ENCODE peak calls at places on chromosomes 4 and X, in five cellular contexts. One of them, this sample, is unnamed.

GRCh38 chr4:8461616-8462015 is 21.0 kb downstream of the TRMT44 start:
- DNase-seq in astrocyte: no peak
- DNase-seq in WERI-Rb-1: no peak
- DNase-seq in BJ: no peak
- DNase-seq in GM23248: no peak
- DNase-seq in this sample: no peak

GRCh38 chrX:120120223-120120622 is 4.5 kb upstream of the RHOXF1 start:
- DNase-seq in astrocyte: peak; percentile 1
- DNase-seq in WERI-Rb-1: no peak
- DNase-seq in BJ: no peak
- DNase-seq in GM23248: no peak
- DNase-seq in this sample: no peak

GRCh38 chr4:13218316-13218958 is 265.7 kb downstream of the RAB28 start:
- DNase-seq in astrocyte: peak; percentile 50
- DNase-seq in WERI-Rb-1: no peak
- DNase-seq in BJ: no peak
- DNase-seq in GM23248: no peak
- DNase-seq in this sample: no peak

GRCh38 chr4:154348657-154349056 is 142.9 kb downstream of the DCHS2 start:
- DNase-seq in astrocyte: no peak
- DNase-seq in WERI-Rb-1: no peak
- DNase-seq in BJ: no peak
- DNase-seq in GM23248: no peak
- DNase-seq in this sample: no peak

GRCh38 chr4:30769093-30769492 is 48.9 kb downstream of the PCDH7 start:
- DNase-seq in astrocyte: no peak
- DNase-seq in WERI-Rb-1: no peak
- DNase-seq in BJ: no peak
- DNase-seq in GM23248: no peak
- DNase-seq in this sample: no peak

GRCh38 chr4:142940614-142941013 is 94.5 kb upstream of the INPP4B start:
- DNase-seq in astrocyte: no peak
- DNase-seq in WERI-Rb-1: no peak
- DNase-seq in BJ: no peak
- DNase-seq in GM23248: no peak
- DNase-seq in this sample: no peak

GRCh38 chrX:21840199-21840557 is 761 bp downstream of the MBTPS2 start:
- DNase-seq in astrocyte: peak; percentile 15
- DNase-seq in WERI-Rb-1: no peak
- DNase-seq in BJ: no peak
- DNase-seq in GM23248: peak; percentile 26
- DNase-seq in this sample: no peak

GRCh38 chr4:152090543-152090942 is 329.7 kb upstream of the GATB start:
- DNase-seq in astrocyte: no peak
- DNase-seq in WERI-Rb-1: no peak
- DNase-seq in BJ: no peak
- DNase-seq in GM23248: no peak
- DNase-seq in this sample: no peak

GRCh38 chr4:88823058-88823919 is 125.7 kb upstream of the NAP1L5 start:
- DNase-seq in astrocyte: peak; percentile 97
- DNase-seq in WERI-Rb-1: peak; percentile 19
- DNase-seq in BJ: peak; percentile 69
- DNase-seq in GM23248: peak; percentile 95
- DNase-seq in this sample: peak; percentile 90

GRCh38 chr4:98689507-98690174 is 31.2 kb upstream of the TSPAN5 start:
- DNase-seq in astrocyte: no peak
- DNase-seq in WERI-Rb-1: no peak
- DNase-seq in BJ: no peak
- DNase-seq in GM23248: no peak
- DNase-seq in this sample: no peak

GRCh38 chrX:49209434-49210251 is 9.7 kb upstream of the SYP start:
- DNase-seq in astrocyte: no peak
- DNase-seq in WERI-Rb-1: peak; percentile 41
- DNase-seq in BJ: no peak
- DNase-seq in GM23248: no peak
- DNase-seq in this sample: no peak

GRCh38 chr4:26452565-26453531 is 37.4 kb downstream of the CCKAR start:
- DNase-seq in astrocyte: no peak
- DNase-seq in WERI-Rb-1: no peak
- DNase-seq in BJ: no peak
- DNase-seq in GM23248: no peak
- DNase-seq in this sample: no peak

GRCh38 chr4:172018358-172018757 is 205.2 kb downstream of the GALNTL6 start:
- DNase-seq in astrocyte: no peak
- DNase-seq in WERI-Rb-1: no peak
- DNase-seq in BJ: no peak
- DNase-seq in GM23248: no peak
- DNase-seq in this sample: no peak

GRCh38 chr4:37717575-37717974 is 31.4 kb upstream of the RELL1 start:
- DNase-seq in astrocyte: peak; percentile 63
- DNase-seq in WERI-Rb-1: no peak
- DNase-seq in BJ: no peak
- DNase-seq in GM23248: peak; percentile 93
- DNase-seq in this sample: peak; percentile 64

GRCh38 chr4:1451752-1452122 is 45.5 kb upstream of the NKX1-1 start:
- DNase-seq in astrocyte: no peak
- DNase-seq in WERI-Rb-1: no peak
- DNase-seq in BJ: no peak
- DNase-seq in GM23248: no peak
- DNase-seq in this sample: no peak

GRCh38 chr4:1449833-1450741 is 43.8 kb upstream of the NKX1-1 start:
- DNase-seq in astrocyte: no peak
- DNase-seq in WERI-Rb-1: no peak
- DNase-seq in BJ: no peak
- DNase-seq in GM23248: no peak
- DNase-seq in this sample: no peak

GRCh38 chr4:1453731-1454130 is 47.5 kb upstream of the NKX1-1 start:
- DNase-seq in astrocyte: no peak
- DNase-seq in WERI-Rb-1: no peak
- DNase-seq in BJ: no peak
- DNase-seq in GM23248: no peak
- DNase-seq in this sample: no peak

GRCh38 chr4:1451106-1451751 is 45.0 kb upstream of the NKX1-1 start:
- DNase-seq in astrocyte: no peak
- DNase-seq in WERI-Rb-1: no peak
- DNase-seq in BJ: no peak
- DNase-seq in GM23248: no peak
- DNase-seq in this sample: no peak

DNA sequence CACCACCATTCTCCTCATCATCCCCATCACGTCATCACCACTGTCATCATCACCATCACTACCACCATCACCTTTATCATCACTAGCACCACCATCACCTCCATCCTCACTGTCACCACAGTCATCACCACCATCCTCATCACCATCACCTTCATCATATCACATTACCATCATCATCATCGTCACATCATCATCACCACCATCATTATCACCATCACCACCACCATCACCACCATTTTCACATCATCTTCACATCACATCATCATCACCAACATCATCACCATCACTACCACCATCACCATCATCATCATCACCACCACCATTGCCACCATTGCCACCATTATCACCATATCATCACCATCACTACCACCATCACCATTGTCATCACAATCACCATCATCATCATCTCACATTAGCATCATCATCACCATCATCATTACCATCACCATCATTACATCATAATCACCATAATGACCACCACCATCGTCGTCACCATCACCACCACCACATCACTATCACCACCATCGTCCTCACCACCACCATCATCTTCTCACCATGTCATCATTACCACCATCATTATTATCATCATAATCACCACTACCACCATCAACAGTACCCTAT is 46.3 kb upstream of the NKX1-1 start:
- DNase-seq in astrocyte: no peak
- DNase-seq in WERI-Rb-1: no peak
- DNase-seq in BJ: no peak
- DNase-seq in GM23248: no peak
- DNase-seq in this sample: no peak
- H3K27me3 ChIP-seq in astrocyte: no peaks in the 10 kb centered on the region
- H3K27me3 ChIP-seq in WERI-Rb-1: peaks cover 44% of the 10 kb centered on the region
- H3K27me3 ChIP-seq in BJ: peaks cover 1% of the 10 kb centered on the region
- H3K27me3 ChIP-seq in GM23248: peaks cover 6% of the 10 kb centered on the region
- H3K27me3 ChIP-seq in this sample: peaks cover under 1% of the 10 kb centered on the region

GRCh38 chrX:71466979-71467523 is 65.9 kb upstream of the OGT start:
- DNase-seq in astrocyte: no peak
- DNase-seq in WERI-Rb-1: no peak
- DNase-seq in BJ: no peak
- DNase-seq in GM23248: peak; percentile 2
- DNase-seq in this sample: no peak

GRCh38 chrX:71464968-71465367 is 67.9 kb upstream of the OGT start:
- DNase-seq in astrocyte: no peak
- DNase-seq in WERI-Rb-1: no peak
- DNase-seq in BJ: no peak
- DNase-seq in GM23248: no peak
- DNase-seq in this sample: no peak
- H3K27me3 ChIP-seq in astrocyte: no peaks in the 10 kb centered on the region
- H3K27me3 ChIP-seq in WERI-Rb-1: peaks cover 6% of the 10 kb centered on the region
- H3K27me3 ChIP-seq in BJ: no peaks in the 10 kb centered on the region
- H3K27me3 ChIP-seq in GM23248: no peaks in the 10 kb centered on the region
- H3K27me3 ChIP-seq in this sample: no peaks in the 10 kb centered on the region

GRCh38 chrX:134911348-134911747 is 79.4 kb upstream of the SMIM10 start:
- DNase-seq in astrocyte: no peak
- DNase-seq in WERI-Rb-1: no peak
- DNase-seq in BJ: no peak
- DNase-seq in GM23248: no peak
- DNase-seq in this sample: no peak

GRCh38 chrX:134908235-134908834 is 82.5 kb upstream of the SMIM10 start:
- DNase-seq in astrocyte: no peak
- DNase-seq in WERI-Rb-1: no peak
- DNase-seq in BJ: no peak
- DNase-seq in GM23248: peak; percentile 54
- DNase-seq in this sample: no peak

GRCh38 chrX:134909258-134909657 is 81.5 kb upstream of the SMIM10 start:
- DNase-seq in astrocyte: no peak
- DNase-seq in WERI-Rb-1: no peak
- DNase-seq in BJ: no peak
- DNase-seq in GM23248: no peak
- DNase-seq in this sample: no peak

DNA sequence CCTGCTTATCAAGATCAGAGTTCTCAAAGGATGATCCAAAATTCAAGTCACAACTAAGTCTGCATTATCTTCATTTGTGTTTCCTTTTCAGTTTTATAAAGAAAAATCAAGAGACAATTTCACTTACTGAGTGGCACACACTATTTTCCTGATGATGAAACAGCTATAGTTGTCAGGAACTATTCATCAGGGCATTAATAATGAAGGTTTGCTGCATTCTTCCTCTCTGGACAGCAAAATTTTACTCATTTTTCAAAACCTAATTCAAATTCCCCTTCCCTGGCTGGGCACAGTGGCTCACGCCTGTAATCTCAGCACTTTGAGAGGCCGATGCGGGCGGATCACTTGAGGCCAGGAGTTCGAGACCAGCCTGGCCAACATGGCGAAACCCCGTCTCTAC is 83.5 kb upstream of the SMIM10 start:
- DNase-seq in astrocyte: no peak
- DNase-seq in WERI-Rb-1: no peak
- DNase-seq in BJ: no peak
- DNase-seq in GM23248: no peak
- DNase-seq in this sample: no peak
- H3K27me3 ChIP-seq in astrocyte: no peaks in the 10 kb centered on the region
- H3K27me3 ChIP-seq in WERI-Rb-1: peaks cover 2% of the 10 kb centered on the region
- H3K27me3 ChIP-seq in BJ: no peaks in the 10 kb centered on the region
- H3K27me3 ChIP-seq in GM23248: no peaks in the 10 kb centered on the region
- H3K27me3 ChIP-seq in this sample: no peaks in the 10 kb centered on the region

GRCh38 chr4:54227261-54228063 is 1.6 kb upstream of the PDGFRA start:
- DNase-seq in astrocyte: peak; percentile 69
- DNase-seq in WERI-Rb-1: no peak
- DNase-seq in BJ: no peak
- DNase-seq in GM23248: peak; percentile 81
- DNase-seq in this sample: no peak

GRCh38 chr4:54224960-54225670 is 4.0 kb upstream of the PDGFRA start:
- DNase-seq in astrocyte: no peak
- DNase-seq in WERI-Rb-1: no peak
- DNase-seq in BJ: no peak
- DNase-seq in GM23248: no peak
- DNase-seq in this sample: no peak

GRCh38 chr4:54225671-54226398 is 3.3 kb upstream of the PDGFRA start:
- DNase-seq in astrocyte: no peak
- DNase-seq in WERI-Rb-1: no peak
- DNase-seq in BJ: no peak
- DNase-seq in GM23248: peak; percentile 75
- DNase-seq in this sample: no peak

GRCh38 chr4:54228064-54228527 is 997 bp upstream of the PDGFRA start:
- DNase-seq in astrocyte: peak; percentile 57
- DNase-seq in WERI-Rb-1: no peak
- DNase-seq in BJ: no peak
- DNase-seq in GM23248: peak; percentile 91
- DNase-seq in this sample: peak; percentile 68

GRCh38 chr4:54226399-54227260 is 2.5 kb upstream of the PDGFRA start:
- DNase-seq in astrocyte: peak; percentile 60
- DNase-seq in WERI-Rb-1: no peak
- DNase-seq in BJ: no peak
- DNase-seq in GM23248: peak; percentile 83
- DNase-seq in this sample: peak; percentile 71
- H3K27me3 ChIP-seq in astrocyte: peaks cover 3% of the 10 kb centered on the region
- H3K27me3 ChIP-seq in WERI-Rb-1: peaks cover 91% of the 10 kb centered on the region
- H3K27me3 ChIP-seq in BJ: no peaks in the 10 kb centered on the region
- H3K27me3 ChIP-seq in GM23248: no peaks in the 10 kb centered on the region
- H3K27me3 ChIP-seq in this sample: no peaks in the 10 kb centered on the region

DNA sequence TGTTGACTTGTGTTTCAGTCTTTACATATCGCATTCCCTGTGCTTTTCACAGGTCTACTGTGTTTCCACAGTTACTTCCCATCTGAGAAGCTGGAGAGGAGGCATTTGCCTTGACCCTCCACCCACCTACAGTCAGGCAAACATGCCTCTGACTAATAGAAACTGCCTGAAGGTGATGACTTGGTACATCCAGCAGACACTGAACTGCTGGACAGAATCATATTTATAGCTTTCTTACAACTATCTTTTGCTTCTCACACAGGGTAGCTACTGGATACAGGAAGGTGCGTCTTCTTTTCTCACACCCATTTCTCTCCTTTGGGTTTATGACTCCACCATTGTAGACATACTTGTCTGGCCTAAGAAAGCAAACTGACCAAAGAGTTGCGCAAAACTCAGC is 58.0 kb downstream of the VGLL1 start:
- DNase-seq in astrocyte: no peak
- DNase-seq in WERI-Rb-1: no peak
- DNase-seq in BJ: no peak
- DNase-seq in GM23248: peak; percentile 58
- DNase-seq in this sample: no peak
- H3K27me3 ChIP-seq in astrocyte: no peaks in the 10 kb centered on the region
- H3K27me3 ChIP-seq in WERI-Rb-1: peaks cover 39% of the 10 kb centered on the region
- H3K27me3 ChIP-seq in BJ: no peaks in the 10 kb centered on the region
- H3K27me3 ChIP-seq in GM23248: no peaks in the 10 kb centered on the region
- H3K27me3 ChIP-seq in this sample: no peaks in the 10 kb centered on the region